ENCODE peak calls at places on chromosome 2, in ten cellular contexts. One of them, this sample, is unnamed.

GRCh38 chr2:100959225-100959880 is 42.7 kb upstream of the RPL31 start:
- DNase-seq in AG09319: no peak
- DNase-seq in mesothelial cell of epicardium: no peak
- DNase-seq in AG10803: peak; percentile 87
- DNase-seq in Calu3: no peak
- DNase-seq in A549: no peak
- DNase-seq in HepG2: no peak
- DNase-seq in BJ: peak; percentile 60
- DNase-seq in nephron progenitor cell: no peak
- DNase-seq in glutamatergic neuron: no peak
- DNase-seq in this sample: no peak

GRCh38 chr2:109209941-109210340 is 80.9 kb downstream of the SH3RF3 start:
- DNase-seq in HepG2: no peak
- DNase-seq in AG10803: no peak
- DNase-seq in glutamatergic neuron: no peak
- DNase-seq in A549: no peak
- DNase-seq in AG09319: no peak
- DNase-seq in mesothelial cell of epicardium: no peak
- DNase-seq in BJ: no peak
- DNase-seq in Calu3: no peak
- DNase-seq in nephron progenitor cell: no peak
- DNase-seq in this sample: no peak

GRCh38 chr2:26712486-26713465 is 20.3 kb downstream of the KCNK3 start:
- DNase-seq in Calu3: no peak
- DNase-seq in mesothelial cell of epicardium: no peak
- DNase-seq in HepG2: no peak
- DNase-seq in AG09319: no peak
- DNase-seq in glutamatergic neuron: no peak
- DNase-seq in BJ: no peak
- DNase-seq in A549: no peak
- DNase-seq in nephron progenitor cell: no peak
- DNase-seq in AG10803: no peak
- DNase-seq in this sample: no peak

GRCh38 chr2:158319269-158319668 is 137.3 kb downstream of the CCDC148 start:
- DNase-seq in A549: no peak
- DNase-seq in mesothelial cell of epicardium: no peak
- DNase-seq in AG10803: no peak
- DNase-seq in Calu3: no peak
- DNase-seq in HepG2: no peak
- DNase-seq in glutamatergic neuron: no peak
- DNase-seq in nephron progenitor cell: no peak
- DNase-seq in BJ: no peak
- DNase-seq in AG09319: no peak
- DNase-seq in this sample: no peak

GRCh38 chr2:2763351-2763997 is 432.4 kb upstream of the MYT1L start:
- DNase-seq in nephron progenitor cell: no peak
- DNase-seq in glutamatergic neuron: no peak
- DNase-seq in AG10803: no peak
- DNase-seq in BJ: no peak
- DNase-seq in HepG2: no peak
- DNase-seq in AG09319: no peak
- DNase-seq in Calu3: no peak
- DNase-seq in mesothelial cell of epicardium: no peak
- DNase-seq in A549: no peak
- DNase-seq in this sample: no peak

GRCh38 chr2:200239216-200239615 is 67.3 kb upstream of the SPATS2L start:
- DNase-seq in glutamatergic neuron: no peak
- DNase-seq in A549: no peak
- DNase-seq in HepG2: no peak
- DNase-seq in BJ: peak; percentile 53
- DNase-seq in AG09319: no peak
- DNase-seq in Calu3: no peak
- DNase-seq in nephron progenitor cell: no peak
- DNase-seq in mesothelial cell of epicardium: no peak
- DNase-seq in AG10803: peak; percentile 13
- DNase-seq in this sample: no peak

GRCh38 chr2:109230980-109231420 is 102.0 kb downstream of the SH3RF3 start:
- DNase-seq in mesothelial cell of epicardium: no peak
- DNase-seq in BJ: no peak
- DNase-seq in Calu3: no peak
- DNase-seq in AG09319: no peak
- DNase-seq in AG10803: peak; percentile 27
- DNase-seq in glutamatergic neuron: no peak
- DNase-seq in A549: no peak
- DNase-seq in HepG2: no peak
- DNase-seq in nephron progenitor cell: peak; percentile 28
- DNase-seq in this sample: no peak

GRCh38 chr2:65062843-65063242 is 6.6 kb downstream of the CEP68 start:
- DNase-seq in nephron progenitor cell: no peak
- DNase-seq in BJ: no peak
- DNase-seq in glutamatergic neuron: no peak
- DNase-seq in AG10803: no peak
- DNase-seq in mesothelial cell of epicardium: no peak
- DNase-seq in A549: no peak
- DNase-seq in AG09319: no peak
- DNase-seq in HepG2: no peak
- DNase-seq in Calu3: no peak
- DNase-seq in this sample: no peak

GRCh38 chr2:128808462-128809255 is 490.0 kb upstream of the HS6ST1 start:
- DNase-seq in glutamatergic neuron: no peak
- DNase-seq in A549: no peak
- DNase-seq in nephron progenitor cell: no peak
- DNase-seq in AG10803: peak; percentile 4
- DNase-seq in BJ: no peak
- DNase-seq in HepG2: no peak
- DNase-seq in mesothelial cell of epicardium: no peak
- DNase-seq in AG09319: no peak
- DNase-seq in Calu3: no peak
- DNase-seq in this sample: no peak

GRCh38 chr2:226387499-226387942 is 412.1 kb downstream of the IRS1 start:
- DNase-seq in mesothelial cell of epicardium: no peak
- DNase-seq in AG10803: no peak
- DNase-seq in BJ: no peak
- DNase-seq in A549: no peak
- DNase-seq in nephron progenitor cell: no peak
- DNase-seq in glutamatergic neuron: no peak
- DNase-seq in Calu3: no peak
- DNase-seq in AG09319: no peak
- DNase-seq in HepG2: peak; percentile 75
- DNase-seq in this sample: no peak

GRCh38 chr2:62672601-62673000 is 32.9 kb upstream of the EHBP1 start:
- DNase-seq in nephron progenitor cell: peak; percentile 34
- DNase-seq in BJ: no peak
- DNase-seq in Calu3: peak; percentile 15
- DNase-seq in AG10803: peak; percentile 94
- DNase-seq in glutamatergic neuron: no peak
- DNase-seq in HepG2: peak; percentile 83
- DNase-seq in AG09319: no peak
- DNase-seq in A549: peak; percentile 32
- DNase-seq in mesothelial cell of epicardium: no peak
- DNase-seq in this sample: no peak

GRCh38 chr2:223944166-223944703 is 900 bp downstream of the WDFY1 start:
- DNase-seq in AG09319: no peak
- DNase-seq in A549: no peak
- DNase-seq in mesothelial cell of epicardium: peak; percentile 23
- DNase-seq in BJ: no peak
- DNase-seq in HepG2: peak; percentile 51
- DNase-seq in nephron progenitor cell: peak; percentile 63
- DNase-seq in Calu3: peak; percentile 55
- DNase-seq in AG10803: no peak
- DNase-seq in glutamatergic neuron: peak; percentile 56
- DNase-seq in this sample: no peak

GRCh38 chr2:214591359-214591758 is 180.5 kb downstream of the VWC2L start:
- DNase-seq in Calu3: no peak
- DNase-seq in nephron progenitor cell: no peak
- DNase-seq in AG10803: no peak
- DNase-seq in BJ: no peak
- DNase-seq in glutamatergic neuron: no peak
- DNase-seq in HepG2: peak; percentile 7
- DNase-seq in mesothelial cell of epicardium: no peak
- DNase-seq in AG09319: no peak
- DNase-seq in A549: no peak
- DNase-seq in this sample: no peak

GRCh38 chr2:214587442-214587841 is 176.6 kb downstream of the VWC2L start:
- DNase-seq in nephron progenitor cell: peak; percentile 20
- DNase-seq in AG10803: no peak
- DNase-seq in AG09319: no peak
- DNase-seq in HepG2: peak; percentile 9
- DNase-seq in Calu3: no peak
- DNase-seq in glutamatergic neuron: peak; percentile 38
- DNase-seq in BJ: no peak
- DNase-seq in A549: no peak
- DNase-seq in mesothelial cell of epicardium: no peak
- DNase-seq in this sample: no peak
- TF ChIP-seq CTCF in nephron progenitor cell: peak; percentile 32
- TF ChIP-seq CTCF in AG10803: no peak
- TF ChIP-seq CTCF in AG09319: peak; percentile 12
- TF ChIP-seq CTCF in HepG2: peak; percentile 43
- TF ChIP-seq CTCF in Calu3: no peak
- TF ChIP-seq CTCF in glutamatergic neuron: peak; percentile 56
- TF ChIP-seq CTCF in BJ: no peak
- TF ChIP-seq CTCF in A549: peak; percentile 14
- TF ChIP-seq CTCF in mesothelial cell of epicardium: no peak
- TF ChIP-seq CTCF in this sample: peak; percentile 38

GRCh38 chr2:23912054-23912453 is 14.9 kb downstream of the ATAD2B start:
- DNase-seq in nephron progenitor cell: no peak
- DNase-seq in AG10803: peak; percentile 8
- DNase-seq in Calu3: peak; percentile 7
- DNase-seq in mesothelial cell of epicardium: no peak
- DNase-seq in BJ: no peak
- DNase-seq in AG09319: no peak
- DNase-seq in glutamatergic neuron: no peak
- DNase-seq in HepG2: no peak
- DNase-seq in A549: no peak
- DNase-seq in this sample: no peak
- TF ChIP-seq CTCF in nephron progenitor cell: no peak
- TF ChIP-seq CTCF in AG10803: no peak
- TF ChIP-seq CTCF in Calu3: no peak
- TF ChIP-seq CTCF in mesothelial cell of epicardium: no peak
- TF ChIP-seq CTCF in BJ: no peak
- TF ChIP-seq CTCF in AG09319: no peak
- TF ChIP-seq CTCF in glutamatergic neuron: no peak
- TF ChIP-seq CTCF in HepG2: no peak
- TF ChIP-seq CTCF in A549: no peak
- TF ChIP-seq CTCF in this sample: no peak

DNA sequence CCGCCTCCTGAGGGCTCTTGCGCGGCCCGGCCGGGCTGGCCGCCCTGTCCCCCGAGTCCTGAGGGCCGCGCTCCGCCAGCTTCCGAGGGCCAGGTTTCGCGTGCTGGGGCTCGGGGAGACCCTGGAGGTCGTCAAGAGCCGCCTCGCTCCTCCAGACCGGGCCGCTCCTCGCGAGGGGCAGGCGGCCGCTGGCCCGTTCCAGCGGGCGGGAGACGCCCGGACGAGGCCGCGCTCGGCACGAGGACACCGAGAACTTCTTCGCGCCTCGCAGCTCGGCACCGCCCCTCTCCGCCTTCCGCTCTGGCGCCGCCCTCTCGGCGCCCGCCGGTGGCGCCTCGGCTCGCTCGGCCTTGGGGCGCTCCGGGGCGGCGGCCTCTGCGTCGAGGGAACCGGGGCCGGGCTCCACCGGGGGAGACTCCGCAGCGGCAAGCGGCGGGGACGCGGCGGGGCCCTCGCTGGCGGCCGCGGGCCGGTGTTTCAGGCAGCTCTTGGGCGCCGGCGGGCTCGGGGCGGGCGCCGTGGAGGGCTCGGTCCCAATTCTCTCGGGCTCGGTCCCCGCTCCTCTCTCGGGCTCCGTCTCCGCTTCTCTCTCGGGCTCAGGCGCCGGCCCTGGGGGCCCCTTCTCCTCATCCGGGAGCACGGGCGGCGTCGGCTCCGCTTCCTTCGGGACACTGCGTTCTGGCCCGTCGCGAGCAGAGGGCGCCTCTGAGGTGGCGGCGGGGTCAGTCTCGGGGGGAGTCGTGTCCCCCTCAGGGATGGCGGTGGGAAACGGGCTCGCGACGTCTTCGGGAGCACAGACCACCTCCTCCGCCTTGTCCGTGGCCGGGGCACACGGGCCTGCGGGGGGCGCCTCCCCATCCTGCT is 91.6 kb upstream of the MGAT4A start:
- DNase-seq in BJ: no peak
- DNase-seq in glutamatergic neuron: peak; percentile 67
- DNase-seq in Calu3: no peak
- DNase-seq in HepG2: no peak
- DNase-seq in AG10803: no peak
- DNase-seq in mesothelial cell of epicardium: no peak
- DNase-seq in A549: no peak
- DNase-seq in AG09319: no peak
- DNase-seq in nephron progenitor cell: peak; percentile 76
- DNase-seq in this sample: no peak
- TF ChIP-seq CTCF in BJ: peak; percentile 36
- TF ChIP-seq CTCF in glutamatergic neuron: peak; percentile 9
- TF ChIP-seq CTCF in Calu3: no peak
- TF ChIP-seq CTCF in HepG2: no peak
- TF ChIP-seq CTCF in AG10803: no peak
- TF ChIP-seq CTCF in mesothelial cell of epicardium: no peak
- TF ChIP-seq CTCF in A549: no peak
- TF ChIP-seq CTCF in AG09319: peak; percentile 16
- TF ChIP-seq CTCF in nephron progenitor cell: peak; percentile 34
- TF ChIP-seq CTCF in this sample: no peak

DNA sequence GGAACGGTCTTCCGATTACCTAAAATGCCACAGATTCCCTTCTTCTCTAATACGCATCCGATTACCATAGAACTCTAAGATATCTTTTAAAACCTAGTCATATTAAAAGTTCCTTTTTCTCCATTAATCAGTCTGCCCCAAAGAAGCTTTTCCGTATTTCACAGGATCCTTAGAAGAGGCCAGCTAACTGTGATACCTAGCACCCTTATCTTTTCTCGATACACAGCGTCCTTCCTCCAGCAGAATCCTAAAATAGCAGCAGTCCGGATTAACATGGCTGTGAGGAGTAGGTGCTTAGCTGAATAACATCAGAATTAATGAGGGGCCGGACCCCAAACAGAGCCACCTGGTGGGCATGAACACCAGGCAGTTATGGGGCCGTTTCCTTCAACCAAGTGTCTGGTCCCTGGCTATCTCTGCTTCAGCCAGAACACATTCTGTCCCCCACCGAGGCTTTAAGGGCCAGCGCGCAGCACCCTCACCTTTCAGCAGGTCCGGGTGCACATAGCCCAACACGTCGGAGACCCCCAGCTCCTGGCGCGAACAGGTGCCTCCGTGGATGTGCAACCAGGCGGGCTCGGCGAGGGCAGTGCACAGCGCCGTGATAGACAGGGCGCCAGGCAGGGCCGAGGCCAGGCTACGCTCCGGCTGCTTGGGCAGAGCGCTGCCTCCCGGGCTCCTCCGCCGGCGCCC is 995 bp downstream of the TMEM127 start:
- DNase-seq in mesothelial cell of epicardium: no peak
- DNase-seq in glutamatergic neuron: peak; percentile 64
- DNase-seq in AG10803: peak; percentile 15
- DNase-seq in HepG2: peak; percentile 54
- DNase-seq in BJ: no peak
- DNase-seq in Calu3: peak; percentile 46
- DNase-seq in A549: peak; percentile 35
- DNase-seq in nephron progenitor cell: peak; percentile 50
- DNase-seq in AG09319: no peak
- DNase-seq in this sample: no peak
- TF ChIP-seq CTCF in mesothelial cell of epicardium: no peak
- TF ChIP-seq CTCF in glutamatergic neuron: peak; percentile 46
- TF ChIP-seq CTCF in AG10803: peak; percentile 41
- TF ChIP-seq CTCF in HepG2: peak; percentile 81
- TF ChIP-seq CTCF in BJ: peak; percentile 54
- TF ChIP-seq CTCF in Calu3: no peak
- TF ChIP-seq CTCF in A549: no peak
- TF ChIP-seq CTCF in nephron progenitor cell: peak; percentile 39
- TF ChIP-seq CTCF in AG09319: peak; percentile 41
- TF ChIP-seq CTCF in this sample: peak; percentile 60